ENCODE peak calls at places on chromosomes 2 and 18, in eight cellular contexts. One of them, this sample, is unnamed.

GRCh38 chr2:239522002-239522739 is 121.4 kb upstream of the HDAC4 start:
- DNase-seq in fibroblast of lung: no peak
- DNase-seq in psoas muscle: peak; percentile 7
- DNase-seq in right lobe of liver: peak; percentile 31
- DNase-seq in PC-3: no peak
- DNase-seq in K562: no peak
- DNase-seq in GM12878: no peak
- DNase-seq in ovary: no peak
- DNase-seq in this sample: peak; percentile 34

GRCh38 chr2:54106631-54107454 is 8.6 kb upstream of the ACYP2 start:
- DNase-seq in fibroblast of lung: peak; percentile 69
- DNase-seq in psoas muscle: no peak
- DNase-seq in right lobe of liver: no peak
- DNase-seq in PC-3: peak; percentile 81
- DNase-seq in K562: peak; percentile 50
- DNase-seq in GM12878: no peak
- DNase-seq in ovary: peak; percentile 32
- DNase-seq in this sample: no peak

GRCh38 chr18:48024009-48024512 is 93.6 kb upstream of the SMAD2 start:
- DNase-seq in fibroblast of lung: no peak
- DNase-seq in psoas muscle: no peak
- DNase-seq in right lobe of liver: no peak
- DNase-seq in PC-3: no peak
- DNase-seq in K562: no peak
- DNase-seq in GM12878: no peak
- DNase-seq in ovary: no peak
- DNase-seq in this sample: no peak

GRCh38 chr18:23542471-23542870 is 39.2 kb downstream of the RMC1 start:
- DNase-seq in fibroblast of lung: no peak
- DNase-seq in psoas muscle: no peak
- DNase-seq in right lobe of liver: no peak
- DNase-seq in PC-3: no peak
- DNase-seq in K562: no peak
- DNase-seq in GM12878: no peak
- DNase-seq in ovary: no peak
- DNase-seq in this sample: no peak

GRCh38 chr2:20568501-20569463 is 82.1 kb downstream of the HS1BP3 start:
- DNase-seq in fibroblast of lung: no peak
- DNase-seq in psoas muscle: no peak
- DNase-seq in right lobe of liver: no peak
- DNase-seq in PC-3: peak; percentile 76
- DNase-seq in K562: no peak
- DNase-seq in GM12878: no peak
- DNase-seq in ovary: no peak
- DNase-seq in this sample: no peak

GRCh38 chr2:86292571-86293515 is 44.6 kb downstream of the REEP1 start:
- DNase-seq in fibroblast of lung: no peak
- DNase-seq in psoas muscle: no peak
- DNase-seq in right lobe of liver: no peak
- DNase-seq in PC-3: no peak
- DNase-seq in K562: no peak
- DNase-seq in GM12878: no peak
- DNase-seq in ovary: no peak
- DNase-seq in this sample: no peak

GRCh38 chr2:236284208-236284607 is 20.0 kb upstream of the ASB18 start:
- DNase-seq in fibroblast of lung: no peak
- DNase-seq in psoas muscle: no peak
- DNase-seq in right lobe of liver: no peak
- DNase-seq in PC-3: no peak
- DNase-seq in K562: no peak
- DNase-seq in GM12878: no peak
- DNase-seq in ovary: no peak
- DNase-seq in this sample: no peak

GRCh38 chr2:85992611-85993010 is 103.8 kb upstream of the ST3GAL5 start:
- DNase-seq in fibroblast of lung: no peak
- DNase-seq in psoas muscle: no peak
- DNase-seq in right lobe of liver: no peak
- DNase-seq in PC-3: no peak
- DNase-seq in K562: no peak
- DNase-seq in GM12878: no peak
- DNase-seq in ovary: no peak
- DNase-seq in this sample: no peak

GRCh38 chr2:238130696-238131628 is 7.5 kb upstream of the KLHL30 start:
- DNase-seq in fibroblast of lung: no peak
- DNase-seq in psoas muscle: peak; percentile 9
- DNase-seq in right lobe of liver: peak; percentile 46
- DNase-seq in PC-3: no peak
- DNase-seq in K562: no peak
- DNase-seq in GM12878: no peak
- DNase-seq in ovary: no peak
- DNase-seq in this sample: no peak

DNA sequence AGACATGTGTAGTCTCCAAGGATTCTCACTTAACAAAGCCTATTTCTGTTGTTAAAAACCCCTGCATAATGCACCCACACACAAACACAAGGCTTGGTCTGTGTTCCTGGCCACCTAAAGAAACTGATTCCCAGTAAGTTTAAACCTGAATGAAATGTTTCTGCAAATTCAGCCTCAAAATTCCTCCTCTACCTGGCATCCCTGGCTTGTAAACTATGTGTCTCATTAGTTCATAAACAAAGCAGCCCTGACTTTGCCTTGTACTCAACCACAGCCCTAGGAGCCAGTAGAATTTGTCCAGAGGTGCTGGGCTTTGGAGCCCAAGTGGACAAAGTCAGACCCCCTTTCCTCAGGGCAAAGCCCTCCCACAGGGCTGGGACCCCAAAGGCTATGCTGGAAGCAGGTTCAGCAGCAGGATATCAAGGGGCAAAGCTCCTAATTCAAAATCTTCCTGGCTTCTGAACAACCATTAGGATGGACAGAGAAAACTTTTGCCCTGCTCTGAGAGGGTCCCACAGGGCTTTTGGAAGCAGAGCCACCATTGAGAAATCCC is 2.6 kb upstream of the HOXD13 start:
- DNase-seq in fibroblast of lung: no peak
- DNase-seq in psoas muscle: no peak
- DNase-seq in right lobe of liver: no peak
- DNase-seq in PC-3: no peak
- DNase-seq in K562: no peak
- DNase-seq in GM12878: no peak
- DNase-seq in ovary: no peak
- DNase-seq in this sample: no peak
- H3K27me3 ChIP-seq in fibroblast of lung: peaks cover 86% of the 10 kb centered on the region
- H3K27me3 ChIP-seq in psoas muscle: peaks cover 5% of the 10 kb centered on the region
- H3K27me3 ChIP-seq in right lobe of liver: peaks cover 74% of the 10 kb centered on the region
- H3K27me3 ChIP-seq in PC-3: peaks cover 53% of the 10 kb centered on the region
- H3K27me3 ChIP-seq in K562: peaks cover 70% of the 10 kb centered on the region
- H3K27me3 ChIP-seq in GM12878: peaks cover 28% of the 10 kb centered on the region
- H3K27me3 ChIP-seq in ovary: peaks cover 12% of the 10 kb centered on the region
- H3K27me3 ChIP-seq in this sample: peaks cover 23% of the 10 kb centered on the region

DNA sequence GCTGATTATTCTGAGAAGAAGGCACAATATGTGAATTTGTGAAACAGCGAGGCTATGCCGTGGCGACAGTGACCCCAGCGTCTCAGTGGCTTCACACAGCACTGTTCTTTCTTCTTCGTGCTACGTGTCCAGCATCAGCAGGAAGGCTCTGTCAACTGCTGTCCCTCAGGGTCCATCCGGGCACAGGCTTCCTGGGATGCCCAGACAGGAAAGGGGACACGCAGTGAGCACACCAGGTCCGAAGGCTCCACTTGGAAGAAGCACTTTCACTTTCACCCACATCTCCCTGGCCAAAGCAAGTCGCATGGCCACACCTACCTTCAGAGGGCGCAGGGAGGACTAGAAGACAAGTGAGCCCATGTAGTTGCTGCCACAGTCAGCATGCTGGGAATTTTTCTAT is 47.3 kb downstream of the PTGR3 start:
- DNase-seq in fibroblast of lung: no peak
- DNase-seq in psoas muscle: peak; percentile 35
- DNase-seq in right lobe of liver: no peak
- DNase-seq in PC-3: no peak
- DNase-seq in K562: peak; percentile 24
- DNase-seq in GM12878: no peak
- DNase-seq in ovary: no peak
- DNase-seq in this sample: peak; percentile 5
- TF ChIP-seq CTCF in fibroblast of lung: no peak
- TF ChIP-seq CTCF in psoas muscle: peak; percentile 19
- TF ChIP-seq CTCF in right lobe of liver: no peak
- TF ChIP-seq CTCF in PC-3: no peak
- TF ChIP-seq CTCF in K562: peak; percentile 17
- TF ChIP-seq CTCF in GM12878: no peak
- TF ChIP-seq CTCF in ovary: no peak
- TF ChIP-seq CTCF in this sample: no peak

DNA sequence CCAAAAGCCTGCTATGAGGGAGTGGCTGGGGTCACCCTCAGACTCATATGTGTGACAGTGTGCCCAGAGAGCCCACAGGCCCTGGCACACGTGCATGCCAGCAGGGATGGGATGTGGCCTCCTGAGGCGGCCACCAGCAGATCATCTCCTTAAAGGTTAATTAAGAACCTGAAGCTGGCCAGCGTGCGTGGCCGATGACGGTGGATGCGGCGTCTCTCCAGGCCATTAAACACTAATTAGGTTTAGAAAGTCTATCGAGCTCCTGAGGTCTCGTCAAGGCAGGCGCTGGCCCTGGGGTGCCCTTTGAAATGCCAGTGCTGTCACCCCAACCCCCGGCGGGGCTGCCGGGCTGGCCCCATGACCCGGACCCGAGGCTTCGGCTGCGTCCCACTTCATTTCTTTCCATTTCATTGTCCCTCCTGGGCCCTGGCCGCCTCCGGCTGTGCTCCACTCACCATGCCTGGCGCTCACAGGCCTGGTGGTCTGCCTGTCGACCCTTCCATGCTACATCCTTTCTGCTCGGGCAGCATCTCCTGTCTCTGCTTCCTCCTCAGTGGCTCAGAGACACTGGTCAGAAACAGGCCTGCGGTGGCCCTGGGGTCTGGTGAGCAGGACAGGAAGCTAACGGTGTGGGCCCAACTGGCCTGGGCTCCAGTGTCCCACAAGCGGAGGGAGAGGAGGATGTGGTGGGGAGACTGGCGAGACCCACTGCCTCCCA is 228.9 kb downstream of the CELF4 start:
- DNase-seq in fibroblast of lung: no peak
- DNase-seq in psoas muscle: no peak
- DNase-seq in right lobe of liver: no peak
- DNase-seq in PC-3: no peak
- DNase-seq in K562: no peak
- DNase-seq in GM12878: no peak
- DNase-seq in ovary: no peak
- DNase-seq in this sample: no peak
- H3K27me3 ChIP-seq in fibroblast of lung: no peaks in the 10 kb centered on the region
- H3K27me3 ChIP-seq in psoas muscle: no peaks in the 10 kb centered on the region
- H3K27me3 ChIP-seq in right lobe of liver: no peaks in the 10 kb centered on the region
- H3K27me3 ChIP-seq in PC-3: no peaks in the 10 kb centered on the region
- H3K27me3 ChIP-seq in K562: no peaks in the 10 kb centered on the region
- H3K27me3 ChIP-seq in GM12878: no peaks in the 10 kb centered on the region
- H3K27me3 ChIP-seq in ovary: no peaks in the 10 kb centered on the region
- H3K27me3 ChIP-seq in this sample: no peaks in the 10 kb centered on the region

DNA sequence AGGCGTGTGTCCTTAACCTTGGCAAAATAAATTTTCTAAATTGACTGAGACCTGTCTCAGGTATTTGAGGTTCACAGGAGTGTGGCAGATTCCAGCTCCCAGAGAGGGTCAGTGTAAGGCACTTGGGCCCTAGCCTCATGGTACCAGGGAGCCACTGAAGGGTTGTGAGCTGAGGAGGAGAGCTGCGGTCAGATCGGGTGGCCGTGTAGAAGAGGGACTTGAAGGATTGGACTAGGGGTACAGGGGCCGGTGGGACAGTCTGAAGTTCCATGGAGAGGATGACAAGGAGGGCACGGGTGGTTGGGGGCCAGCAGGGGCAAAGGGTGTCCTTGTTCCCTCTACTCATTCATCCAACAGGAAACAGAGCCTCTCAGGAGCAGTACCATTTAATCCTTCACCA is 327.0 kb upstream of the HS6ST1 start:
- DNase-seq in fibroblast of lung: no peak
- DNase-seq in psoas muscle: no peak
- DNase-seq in right lobe of liver: peak; percentile 18
- DNase-seq in PC-3: no peak
- DNase-seq in K562: no peak
- DNase-seq in GM12878: no peak
- DNase-seq in ovary: no peak
- DNase-seq in this sample: no peak
- TF ChIP-seq CTCF in fibroblast of lung: no peak
- TF ChIP-seq CTCF in psoas muscle: no peak
- TF ChIP-seq CTCF in right lobe of liver: no peak
- TF ChIP-seq CTCF in PC-3: no peak
- TF ChIP-seq CTCF in K562: no peak
- TF ChIP-seq CTCF in GM12878: no peak
- TF ChIP-seq CTCF in ovary: no peak
- TF ChIP-seq CTCF in this sample: no peak

GRCh38 chr2:5672749-5673147 is 19.4 kb upstream of the SOX11 start:
- DNase-seq in fibroblast of lung: no peak
- DNase-seq in psoas muscle: no peak
- DNase-seq in right lobe of liver: no peak
- DNase-seq in PC-3: no peak
- DNase-seq in K562: no peak
- DNase-seq in GM12878: no peak
- DNase-seq in ovary: no peak
- DNase-seq in this sample: no peak
- H3K27me3 ChIP-seq in fibroblast of lung: no peaks in the 10 kb centered on the region
- H3K27me3 ChIP-seq in psoas muscle: peaks cover 2% of the 10 kb centered on the region
- H3K27me3 ChIP-seq in right lobe of liver: peaks cover 5% of the 10 kb centered on the region
- H3K27me3 ChIP-seq in PC-3: peaks cover 4% of the 10 kb centered on the region
- H3K27me3 ChIP-seq in K562: no peaks in the 10 kb centered on the region
- H3K27me3 ChIP-seq in GM12878: no peaks in the 10 kb centered on the region
- H3K27me3 ChIP-seq in ovary: no peaks in the 10 kb centered on the region
- H3K27me3 ChIP-seq in this sample: no peaks in the 10 kb centered on the region